ENCODE peak calls at places on chromosomes 16 and 17, in eight cellular contexts. I is ELF-1; B is amniotic stem cell; R is BJ; O is prostate gland; L is CD8-positive, alpha-beta memory T cell; K is GM10248; Z is omental fat pad. S is an unnamed sample.

GRCh38 chr16:61564741-61565140 is 471.5 kb downstream of the CDH8 start:
- DNase-seq in I (no peak), B (no peak), R (no peak), O (no peak), L (no peak), K (no peak), Z (no peak), S (no peak)

GRCh38 chr16:89904606-89905510 is 13.8 kb upstream of the MC1R start:
- DNase-seq in I (no peak), B (no peak), R (no peak), O (no peak), L (no peak), K (no peak), Z (no peak), S (no peak)

GRCh38 chr17:45149669-45150603 is 1.7 kb downstream of the HEXIM1 start:
- DNase-seq in I (peak; percentile 64), B (no peak), R (no peak), O (peak; percentile 68), L (peak; percentile 25), K (no peak), Z (no peak), S (peak; percentile 63)

GRCh38 chr16:78292726-78293380 is 193.4 kb downstream of the WWOX start:
- DNase-seq in I (no peak), B (no peak), R (no peak), O (no peak), L (no peak), K (no peak), Z (no peak), S (no peak)

GRCh38 chr16:85391175-85391707 is 221.9 kb upstream of the GSE1 start:
- DNase-seq in I (no peak), B (no peak), R (no peak), O (no peak), L (no peak), K (no peak), Z (no peak), S (no peak)

GRCh38 chr17:79537061-79537460 is 73.8 kb downstream of the RBFOX3 start:
- DNase-seq in I (no peak), B (no peak), R (no peak), O (no peak), L (no peak), K (no peak), Z (no peak), S (no peak)

GRCh38 chr17:17792551-17793377 is 44.0 kb downstream of the SREBF1 start:
- DNase-seq in I (peak; percentile 63), B (no peak), R (peak; percentile 17), O (no peak), L (peak; percentile 41), K (peak; percentile 40), Z (no peak), S (no peak)

GRCh38 chr17:45425125-45425983 is 7.3 kb downstream of the ARHGAP27 start:
- DNase-seq in I (peak; percentile 92), B (peak; percentile 72), R (no peak), O (peak; percentile 90), L (no peak), K (no peak), Z (no peak), S (peak; percentile 31)

GRCh38 chr17:34443832-34444469 is 80.9 kb upstream of the CCL1 start:
- DNase-seq in I (peak; percentile 38), B (no peak), R (no peak), O (no peak), L (no peak), K (no peak), Z (no peak), S (no peak)

GRCh38 chr16:19497181-19497580 is 24.7 kb downstream of the GDE1 start:
- DNase-seq in I (no peak), B (no peak), R (no peak), O (no peak), L (no peak), K (no peak), Z (no peak), S (no peak)

GRCh38 chr17:72666519-72666874 is 426.0 kb downstream of the SLC39A11 start:
- DNase-seq in I (no peak), B (no peak), R (no peak), O (no peak), L (no peak), K (no peak), Z (no peak), S (no peak)

S was measured in SJSA1.